ENCODE peak calls at places on chromosomes 16 and 17, in nine cellular contexts. L is C1 segment of cervical spinal cord; S is activated T-helper 1 cell treated with Interleukin-2 at 50 U/mL for 16 hours; Z is iris pigment epithelial cell; O is heart right ventricle; I is activated CD4-positive, alpha-beta T cell treated with anti-CD3 and anti-CD28 coated beads for 36 hours; U is NCI-H1092 treated with DMSO at 0.1 percent for 48 hours; N is thoracic aorta; B is activated CD4-positive, CD25-positive, alpha-beta regulatory T cell treated with anti-CD3 and anti-CD28 coated beads, Interleukin-2, amount 50 U/mL, for 72 hours. F is an unnamed sample.

GRCh38 chr16:30930160-30930571 is 6.8 kb downstream of the FBXL19 start:
- DNase-seq in I (no peak), U (no peak), O (no peak), N (no peak), B (no peak), Z (no peak), L (no peak), S (no peak), F (no peak)

GRCh38 chr17:29358421-29358820 is 31.7 kb upstream of the TAOK1 start:
- DNase-seq in U (no peak), S (no peak), N (no peak), O (no peak), I (no peak), Z (peak; percentile 27), L (no peak), B (no peak), F (no peak)

GRCh38 chr17:61235821-61236197 is 163.8 kb upstream of the TBX2 start:
- DNase-seq in U (no peak), O (no peak), B (no peak), I (no peak), L (no peak), N (no peak), S (no peak), Z (peak; percentile 77), F (peak; percentile 46)

GRCh38 chr16:81939164-81940067 is 71.9 kb downstream of the SDR42E1 start:
- DNase-seq in O (no peak), L (no peak), S (no peak), B (no peak), I (no peak), N (no peak), U (no peak), Z (no peak), F (no peak)

GRCh38 chr17:50147841-50148225 is 2.6 kb downstream of the PPP1R9B start:
- DNase-seq in B (no peak), O (no peak), L (peak; percentile 81), S (no peak), I (peak; percentile 57), N (no peak), Z (no peak), U (no peak), F (no peak)

GRCh38 chr16:87458424-87458915 is 34.4 kb downstream of the ZCCHC14 start:
- DNase-seq in Z (no peak), S (no peak), I (no peak), B (no peak), L (no peak), U (no peak), O (no peak), N (no peak), F (no peak)

GRCh38 chr17:45948881-45949624 is 50.0 kb upstream of the STH start:
- DNase-seq in B (peak; percentile 75), S (peak; percentile 26), I (peak; percentile 82), O (peak; percentile 80), Z (peak; percentile 70), L (peak; percentile 81), U (no peak), N (no peak), F (peak; percentile 56)

GRCh38 chr16:48559462-48560211 is 50.3 kb downstream of the N4BP1 start:
- DNase-seq in Z (no peak), L (no peak), S (no peak), N (no peak), U (no peak), B (no peak), O (no peak), I (peak; percentile 31), F (no peak)

GRCh38 chr17:37848690-37849616 is 75.3 kb upstream of the TBC1D3K start:
- DNase-seq in O (no peak), N (no peak), U (no peak), S (no peak), Z (peak; percentile 74), I (peak; percentile 46), L (no peak), B (no peak), F (peak; percentile 84)

GRCh38 chr16:84741351-84741791 is 41.6 kb downstream of the USP10 start:
- DNase-seq in N (no peak), O (no peak), L (peak; percentile 68), B (no peak), U (no peak), I (peak; percentile 49), S (no peak), Z (peak; percentile 40), F (no peak)

GRCh38 chr17:79892457-79893236 is 53.4 kb upstream of the CBX4 start:
- DNase-seq in N (no peak), I (no peak), S (no peak), O (peak; percentile 31), U (no peak), B (no peak), Z (no peak), L (no peak), F (no peak)

GRCh38 chr17:38587193-38587592 is 18.6 kb downstream of the SRCIN1 start:
- DNase-seq in O (no peak), L (no peak), Z (no peak), B (no peak), S (no peak), U (no peak), N (no peak), I (no peak), F (no peak)

GRCh38 chr17:39738568-39738901 is 797 bp downstream of the GRB7 start:
- DNase-seq in Z (no peak), B (peak; percentile 66), N (no peak), U (peak; percentile 7), I (peak; percentile 80), L (no peak), O (no peak), S (no peak), F (no peak)